ENCODE peak calls at places on chromosomes 1 and 21, in nine cellular contexts. B is CD8-positive, alpha-beta memory T cell; M is substantia nigra; F is cardiac muscle cell; L is Peyer's patch; A is esophagus squamous epithelium; P is GM23338; U is uterus; J is psoas muscle. I is an unnamed sample.
A peak's percentile ranks its signal among the peaks of the same experiment; 100 is the strongest.

GRCh38 chr1:39359028-39359570 is 132.3 kb upstream of the BMP8A start:
- DNase-seq in B (no peak), M (no peak), F (peak; percentile 42), L (no peak), A (no peak), P (no peak), U (peak; percentile 53), J (no peak), I (no peak)

GRCh38 chr1:24914226-24915069 is 15.6 kb downstream of the RUNX3 start:
- DNase-seq in B (no peak), M (peak; percentile 27), F (peak; percentile 48), L (peak; percentile 76), A (no peak), P (no peak), U (no peak), J (no peak), I (no peak)

GRCh38 chr21:33197546-33197945 is 32.2 kb upstream of the IFNAR2 start:
- DNase-seq in B (no peak), M (no peak), F (peak; percentile 21), L (no peak), A (no peak), P (peak; percentile 34), U (no peak), J (no peak), I (no peak)

GRCh38 chr21:17003221-17003620 is 509.6 kb upstream of the CXADR start:
- DNase-seq in B (no peak), M (no peak), F (peak; percentile 2), L (no peak), A (no peak), P (peak; percentile 48), U (no peak), J (no peak), I (no peak)

GRCh38 chr21:35217504-35218060 is 168.5 kb upstream of the RUNX1 start:
- DNase-seq in B (no peak), M (no peak), F (peak; percentile 62), L (no peak), A (no peak), P (peak; percentile 30), U (no peak), J (no peak), I (peak; percentile 46)

GRCh38 chr1:156864796-156865195 is 4.1 kb downstream of the NTRK1 start:
- DNase-seq in B (no peak), M (no peak), F (no peak), L (no peak), A (no peak), P (no peak), U (no peak), J (no peak), I (no peak)

GRCh38 chr1:63931468-63931867 is 157.7 kb downstream of the ROR1 start:
- DNase-seq in B (no peak), M (no peak), F (peak; percentile 56), L (no peak), A (no peak), P (no peak), U (no peak), J (no peak), I (no peak)

GRCh38 chr1:165364432-165365133 is 8.1 kb upstream of the LMX1A start:
- DNase-seq in B (no peak), M (no peak), F (no peak), L (no peak), A (no peak), P (no peak), U (no peak), J (peak; percentile 77), I (no peak)

GRCh38 chr1:17874665-17875064 is 119.5 kb downstream of the ACTL8 start:
- DNase-seq in B (no peak), M (no peak), F (peak; percentile 95), L (no peak), A (no peak), P (peak; percentile 25), U (no peak), J (no peak), I (no peak)

GRCh38 chr1:113551728-113552127 is 161.4 kb downstream of the MAGI3 start:
- DNase-seq in B (no peak), M (no peak), F (no peak), L (no peak), A (no peak), P (no peak), U (no peak), J (no peak), I (no peak)

GRCh38 chr21:27393726-27394125 is 426.8 kb upstream of the ADAMTS5 start:
- DNase-seq in B (no peak), M (no peak), F (no peak), L (no peak), A (no peak), P (no peak), U (no peak), J (no peak), I (no peak)

GRCh38 chr1:110408488-110408887 is 994 bp upstream of the LAMTOR5 start:
- DNase-seq in B (no peak), M (no peak), F (no peak), L (no peak), A (no peak), P (no peak), U (no peak), J (no peak), I (no peak)

GRCh38 chr21:32009263-32009662 is 136.4 kb downstream of the HUNK start:
- DNase-seq in B (no peak), M (no peak), F (no peak), L (no peak), A (no peak), P (no peak), U (no peak), J (no peak), I (no peak)

GRCh38 chr1:170701962-170702361 is 38.0 kb downstream of the PRRX1 start:
- DNase-seq in B (no peak), M (no peak), F (no peak), L (no peak), A (no peak), P (peak; percentile 24), U (no peak), J (no peak), I (no peak)

GRCh38 chr21:31235671-31236450 is 108.2 kb downstream of the TIAM1 start:
- DNase-seq in B (no peak), M (no peak), F (peak; percentile 48), L (no peak), A (no peak), P (no peak), U (no peak), J (no peak), I (no peak)

GRCh38 chr1:168083456-168084325 is 53.0 kb downstream of the GPR161 start:
- DNase-seq in B (no peak), M (no peak), F (no peak), L (no peak), A (no peak), P (no peak), U (no peak), J (no peak), I (peak; percentile 40)

GRCh38 chr1:1419812-1420653 is 1.0 kb downstream of the ANKRD65 start:
- DNase-seq in B (no peak), M (peak; percentile 18), F (peak; percentile 39), L (no peak), A (no peak), P (peak; percentile 63), U (no peak), J (no peak), I (no peak)
- H3K27ac ChIP-seq in B (no peak overlapping the region), M (peak overlapping the region; percentile 93), F (no peak overlapping the region), L (peak overlapping the region; percentile 27), A (peak overlapping the region; percentile 89), P (no peak overlapping the region), U (peak overlapping the region; percentile 58), J (peak overlapping the region; percentile 50), I (no peak overlapping the region)

GRCh38 chr1:27235827-27236226 is 1.4 kb downstream of the WDTC1 start:
- DNase-seq in B (no peak), M (no peak), F (peak; percentile 14), L (no peak), A (no peak), P (no peak), U (no peak), J (no peak), I (no peak)
- H3K27ac ChIP-seq in B (peak overlapping the region; percentile 90), M (peak overlapping the region; percentile 59), F (peak overlapping the region; percentile 52), L (peak overlapping the region; percentile 83), A (peak overlapping the region; percentile 93), P (no peak overlapping the region), U (peak overlapping the region; percentile 91), J (peak overlapping the region; percentile 91), I (peak overlapping the region; percentile 25)

DNA sequence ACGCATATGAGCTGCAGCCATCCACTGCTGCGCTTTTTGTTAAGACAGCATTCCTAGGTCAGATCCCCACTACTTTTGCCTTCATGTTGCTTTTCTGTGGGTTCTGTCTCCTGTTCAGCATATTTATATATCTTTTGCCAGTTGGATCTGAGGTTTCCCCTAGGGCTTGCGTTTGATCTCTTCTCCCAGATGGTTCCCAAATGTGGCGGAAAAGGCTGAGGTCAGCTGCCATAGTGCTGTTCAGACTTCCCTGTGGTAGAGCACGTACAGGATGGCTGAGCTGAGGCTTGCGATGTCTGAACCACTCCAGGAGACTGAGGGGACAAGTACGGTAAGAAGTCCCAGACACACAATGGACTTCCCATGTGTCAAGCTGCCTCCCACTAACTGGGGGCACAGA is 39.8 kb downstream of the COL6A1 start:
- DNase-seq in B (no peak), M (no peak), F (no peak), L (no peak), A (no peak), P (no peak), U (no peak), J (no peak), I (no peak)
- H3K27ac ChIP-seq in B (no peak overlapping the region), M (no peak overlapping the region), F (no peak overlapping the region), L (no peak overlapping the region), A (peak overlapping the region; percentile 70), P (no peak overlapping the region), U (peak overlapping the region; percentile 79), J (peak overlapping the region; percentile 16), I (no peak overlapping the region)

GRCh38 chr1:28309702-28310101 is 19.1 kb upstream of the MED18 start:
- DNase-seq in B (no peak), M (no peak), F (no peak), L (no peak), A (no peak), P (no peak), U (no peak), J (no peak), I (no peak)

GRCh38 chr1:28317014-28317413 is 11.8 kb upstream of the MED18 start:
- DNase-seq in B (no peak), M (no peak), F (no peak), L (no peak), A (no peak), P (no peak), U (no peak), J (no peak), I (no peak)

GRCh38 chr1:28308750-28309149 is 20.1 kb upstream of the MED18 start:
- DNase-seq in B (no peak), M (no peak), F (no peak), L (no peak), A (no peak), P (no peak), U (no peak), J (no peak), I (no peak)

DNA sequence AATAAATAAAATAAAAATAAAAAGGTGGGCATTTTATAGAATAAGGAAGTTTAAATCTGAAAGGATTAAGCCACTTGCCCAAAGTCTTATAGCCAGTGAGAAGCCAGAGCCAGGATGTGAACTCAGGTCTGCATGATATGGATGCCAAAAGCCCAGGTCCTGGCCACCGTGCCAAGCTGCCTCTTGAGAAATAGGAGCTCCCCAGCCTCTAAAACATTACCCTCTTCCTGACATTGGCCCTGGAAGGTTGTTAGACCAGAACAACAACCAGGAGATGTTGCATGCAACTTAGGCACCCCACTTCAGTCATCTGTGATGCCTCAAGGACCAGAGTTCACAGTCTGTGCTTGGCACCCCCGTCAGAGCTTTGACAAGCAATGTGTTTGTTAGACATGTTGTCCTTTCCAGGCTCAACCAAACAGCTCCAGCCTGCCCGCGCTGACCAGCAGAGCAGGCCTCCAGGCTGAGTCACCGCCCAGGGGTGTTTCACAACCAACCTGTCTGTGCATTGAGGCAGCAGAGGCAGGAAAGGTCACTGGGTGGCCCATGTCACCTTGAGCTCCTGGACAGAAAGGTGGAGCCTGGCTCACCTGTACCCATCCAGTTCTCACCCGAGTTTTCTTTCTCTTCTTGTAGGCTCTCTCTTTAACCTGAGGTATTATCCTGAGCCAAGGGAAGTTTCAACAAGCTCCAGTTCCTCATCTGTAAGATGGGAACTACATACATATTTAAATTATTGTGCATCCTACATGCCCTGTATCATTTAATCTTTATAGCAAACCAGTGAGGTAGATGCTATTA is 14.9 kb upstream of the MED18 start:
- DNase-seq in B (no peak), M (no peak), F (peak; percentile 80), L (peak; percentile 67), A (no peak), P (no peak), U (no peak), J (peak; percentile 56), I (no peak)
- H3K27ac ChIP-seq in B (no peak overlapping the region), M (no peak overlapping the region), F (no peak overlapping the region), L (peak overlapping the region; percentile 5), A (peak overlapping the region; percentile 73), P (no peak overlapping the region), U (no peak overlapping the region), J (no peak overlapping the region), I (no peak overlapping the region)